ENCODE peak calls at places on chromosomes 7 and 10, in ten cellular contexts. V is upper lobe of left lung, M is prostate gland, P is vagina, G is HCT116, K is endothelial cell of umbilical vein, I is sigmoid colon, E is stomach, U is suprapubic skin, N is HepG2. B is an unnamed sample.

GRCh38 chr7:107506683-107507339 is 37.0 kb downstream of the GPR22 start:
- DNase-seq in V (no peak), M (peak; percentile 63), P (no peak), G (peak; percentile 28), K (peak; percentile 58), I (no peak), E (peak; percentile 91), U (peak; percentile 69), N (no peak), B (no peak)

GRCh38 chr10:5811387-5811821 is 1.8 kb downstream of the GDI2 start:
- DNase-seq in V (no peak), M (no peak), P (no peak), G (no peak), K (peak; percentile 50), I (no peak), E (no peak), U (no peak), N (peak; percentile 18), B (peak; percentile 39)

GRCh38 chr10:77214799-77215198 is 422.8 kb downstream of the KCNMA1 start:
- DNase-seq in V (no peak), M (no peak), P (no peak), G (no peak), K (no peak), I (no peak), E (no peak), U (no peak), N (no peak), B (no peak)

GRCh38 chr7:10474048-10474447 is 499.6 kb upstream of the PHF14 start:
- DNase-seq in V (no peak), M (no peak), P (no peak), G (no peak), K (no peak), I (no peak), E (no peak), U (no peak), N (peak; percentile 2), B (no peak)

GRCh38 chr7:80703272-80703671 is 64.8 kb downstream of the CD36 start:
- DNase-seq in V (no peak), M (no peak), P (no peak), G (no peak), K (no peak), I (no peak), E (no peak), U (no peak), N (no peak), B (no peak)

GRCh38 chr7:80711521-80711920 is 73.1 kb downstream of the CD36 start:
- DNase-seq in V (no peak), M (no peak), P (no peak), G (no peak), K (no peak), I (no peak), E (no peak), U (peak; percentile 66), N (no peak), B (no peak)

GRCh38 chr10:101840741-101841453 is 2.7 kb downstream of the KCNIP2 start:
- DNase-seq in V (peak; percentile 95), M (peak; percentile 55), P (no peak), G (peak; percentile 72), K (peak; percentile 85), I (peak; percentile 80), E (peak; percentile 78), U (peak; percentile 78), N (peak; percentile 62), B (peak; percentile 96)

GRCh38 chr10:84310470-84310869 is 17.9 kb upstream of the CCSER2 start:
- DNase-seq in V (no peak), M (no peak), P (no peak), G (no peak), K (no peak), I (no peak), E (no peak), U (no peak), N (no peak), B (no peak)

GRCh38 chr10:71911296-71911954 is 52.8 kb upstream of the CHST3 start:
- DNase-seq in V (no peak), M (no peak), P (no peak), G (no peak), K (peak; percentile 59), I (no peak), E (no peak), U (no peak), N (no peak), B (no peak)

GRCh38 chr10:61942997-61943457 is 41.5 kb downstream of the ARID5B start:
- DNase-seq in V (no peak), M (no peak), P (no peak), G (no peak), K (peak; percentile 61), I (no peak), E (no peak), U (no peak), N (no peak), B (no peak)
- H3K27ac ChIP-seq in V (peak overlapping the region; percentile 76), M (peak overlapping the region; percentile 77), P (peak overlapping the region; percentile 87), G (no peak overlapping the region), K (peak overlapping the region; percentile 58), I (peak overlapping the region; percentile 82), E (peak overlapping the region; percentile 79), U (peak overlapping the region; percentile 86), N (no peak overlapping the region), B (no peak overlapping the region)

GRCh38 chr10:88979603-88980002 is 11.0 kb upstream of the FAS start:
- DNase-seq in V (no peak), M (no peak), P (no peak), G (no peak), K (no peak), I (no peak), E (no peak), U (no peak), N (no peak), B (no peak)

GRCh38 chr10:88980247-88980646 is 10.4 kb upstream of the FAS start:
- DNase-seq in V (no peak), M (no peak), P (no peak), G (no peak), K (no peak), I (no peak), E (no peak), U (no peak), N (no peak), B (no peak)

GRCh38 chr10:88980836-88981235 is 9.8 kb upstream of the FAS start:
- DNase-seq in V (no peak), M (no peak), P (no peak), G (no peak), K (no peak), I (no peak), E (no peak), U (no peak), N (no peak), B (no peak)

GRCh38 chr10:88978463-88978862 is 12.1 kb upstream of the FAS start:
- DNase-seq in V (no peak), M (no peak), P (no peak), G (no peak), K (no peak), I (no peak), E (no peak), U (no peak), N (no peak), B (no peak)

GRCh38 chr10:88979153-88979562 is 11.4 kb upstream of the FAS start:
- DNase-seq in V (peak; percentile 8), M (peak; percentile 28), P (no peak), G (no peak), K (no peak), I (peak; percentile 93), E (no peak), U (no peak), N (no peak), B (no peak)
- TF ChIP-seq POLR2AphosphoS5 in V (no peak), M (peak; percentile 35), P (peak; percentile 59), G (no peak), K (no peak), I (peak; percentile 93), E (no peak), U (no peak), N (no peak), B (no peak)

GRCh38 chr7:19106308-19107141 is 10.9 kb downstream of the TWIST1 start:
- DNase-seq in V (peak; percentile 54), M (no peak), P (no peak), G (no peak), K (no peak), I (no peak), E (no peak), U (no peak), N (no peak), B (peak; percentile 68)
- H3K4me3 ChIP-seq in V (no peak overlapping the region), M (no peak overlapping the region), P (peak overlapping the region; percentile 39), G (no peak overlapping the region), K (no peak overlapping the region), I (peak overlapping the region; percentile 49), E (peak overlapping the region; percentile 44), U (peak overlapping the region; percentile 46), N (no peak overlapping the region), B (peak overlapping the region; percentile 56)

DNA sequence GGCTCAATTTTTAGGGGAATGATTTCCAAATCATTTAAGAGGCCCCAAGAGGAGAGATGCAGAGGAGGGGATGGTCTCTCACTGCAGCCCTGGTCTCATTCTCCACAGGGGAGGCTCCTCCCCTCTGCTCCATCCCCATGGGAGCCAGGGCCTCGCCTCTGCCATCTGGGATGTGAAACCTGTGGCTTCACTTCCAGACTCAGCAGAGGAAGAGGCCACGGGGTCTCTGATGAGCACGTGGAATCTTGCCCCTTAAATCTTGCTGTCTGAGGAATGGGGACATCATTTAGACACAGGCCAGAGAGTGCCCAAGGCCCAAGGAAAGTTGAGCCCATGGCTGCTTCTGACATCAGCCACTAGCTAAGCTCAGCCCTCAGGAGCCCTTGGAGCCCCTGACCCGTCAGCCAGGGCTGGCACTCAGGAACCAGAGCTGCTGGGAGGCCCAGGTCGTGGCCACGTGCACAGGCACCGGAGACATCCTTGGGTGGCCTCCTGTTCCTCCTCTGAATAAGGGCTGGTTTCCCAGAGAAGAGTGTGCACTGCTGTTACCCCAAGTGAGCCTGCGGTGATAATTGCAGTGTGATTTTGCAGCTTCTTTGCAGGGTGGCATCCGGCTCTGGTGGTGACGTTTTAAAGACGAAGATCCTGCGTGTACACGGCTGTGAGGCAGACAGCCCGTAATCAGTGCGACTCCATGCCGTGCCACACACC is 50.5 kb downstream of the VIPR2 start:
- DNase-seq in V (peak; percentile 45), M (no peak), P (no peak), G (no peak), K (no peak), I (peak; percentile 53), E (peak; percentile 17), U (no peak), N (no peak), B (no peak)
- H3K27ac ChIP-seq in V (no peak overlapping the region), M (no peak overlapping the region), P (peak overlapping the region; percentile 46), G (no peak overlapping the region), K (no peak overlapping the region), I (no peak overlapping the region), E (peak overlapping the region; percentile 33), U (no peak overlapping the region), N (no peak overlapping the region), B (no peak overlapping the region)

DNA sequence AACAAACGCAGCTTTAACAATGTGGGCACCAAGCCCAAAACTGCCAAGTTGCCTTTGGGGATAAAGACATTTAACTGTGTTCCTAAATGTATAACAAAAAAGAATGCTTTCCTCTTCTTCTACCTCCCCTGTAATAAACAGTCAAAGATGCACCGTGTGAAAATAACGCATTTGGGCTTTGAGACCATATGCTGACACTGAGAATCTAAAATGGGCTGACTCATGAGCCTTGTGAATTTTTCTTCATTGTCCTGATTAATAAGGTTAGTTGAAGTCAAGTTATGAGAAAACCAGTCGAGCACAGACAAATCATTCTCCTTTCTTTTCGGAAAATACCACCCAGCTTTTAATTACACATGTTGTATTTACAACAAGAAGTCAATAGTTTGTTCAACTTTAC is 25.6 kb downstream of the TWIST1 start:
- DNase-seq in V (no peak), M (no peak), P (no peak), G (no peak), K (no peak), I (no peak), E (no peak), U (no peak), N (no peak), B (no peak)
- TF ChIP-seq POLR2AphosphoS5 in V (no peak), M (no peak), P (no peak), G (no peak), K (no peak), I (no peak), E (no peak), U (no peak), N (no peak), B (no peak)